ENCODE peak calls at places on chromosomes 5 and 9, in four cellular contexts. One of them, this sample, is unnamed.
A peak's percentile ranks its signal among the peaks of the same experiment; 100 is the strongest.

GRCh38 chr9:116686135-116686534 is 970 bp upstream of the TRIM32 start:
- DNase-seq in K562: no peak
- DNase-seq in HepG2: no peak
- DNase-seq in GM12878: no peak
- DNase-seq in this sample: no peak

GRCh38 chr5:52015760-52016159 is 632.5 kb downstream of the ISL1 start:
- DNase-seq in HepG2: peak; percentile 27
- DNase-seq in GM12878: no peak
- DNase-seq in K562: no peak
- DNase-seq in this sample: no peak

GRCh38 chr9:38358390-38359296 is 33.9 kb upstream of the ALDH1B1 start:
- DNase-seq in K562: no peak
- DNase-seq in GM12878: no peak
- DNase-seq in HepG2: peak; percentile 24
- DNase-seq in this sample: no peak

GRCh38 chr5:113451797-113452196 is 17.0 kb upstream of the TSSK1B start:
- DNase-seq in GM12878: no peak
- DNase-seq in K562: no peak
- DNase-seq in HepG2: no peak
- DNase-seq in this sample: no peak

GRCh38 chr5:6592611-6593010 is 40.2 kb downstream of the NSUN2 start:
- DNase-seq in HepG2: no peak
- DNase-seq in GM12878: no peak
- DNase-seq in K562: no peak
- DNase-seq in this sample: no peak

GRCh38 chr5:160021818-160022446 is 13.0 kb downstream of the TTC1 start:
- DNase-seq in K562: peak; percentile 58
- DNase-seq in GM12878: peak; percentile 28
- DNase-seq in HepG2: peak; percentile 61
- DNase-seq in this sample: peak; percentile 31

GRCh38 chr5:174735498-174736350 is 11.3 kb downstream of the MSX2 start:
- DNase-seq in K562: peak; percentile 17
- DNase-seq in HepG2: peak; percentile 5
- DNase-seq in GM12878: no peak
- DNase-seq in this sample: peak; percentile 45

GRCh38 chr5:159230657-159231056 is 21.3 kb upstream of the RNF145 start:
- DNase-seq in HepG2: no peak
- DNase-seq in GM12878: no peak
- DNase-seq in K562: no peak
- DNase-seq in this sample: no peak

GRCh38 chr9:72042928-72043327 is 17.5 kb downstream of the C9orf57 start:
- DNase-seq in GM12878: no peak
- DNase-seq in K562: no peak
- DNase-seq in HepG2: no peak
- DNase-seq in this sample: no peak

GRCh38 chr9:72044095-72044494 is 16.3 kb downstream of the C9orf57 start:
- DNase-seq in K562: no peak
- DNase-seq in HepG2: no peak
- DNase-seq in GM12878: no peak
- DNase-seq in this sample: no peak

GRCh38 chr9:72046593-72047456 is 13.6 kb downstream of the C9orf57 start:
- DNase-seq in HepG2: no peak
- DNase-seq in GM12878: no peak
- DNase-seq in K562: no peak
- DNase-seq in this sample: no peak

GRCh38 chr9:72052122-72052521 is 8.3 kb downstream of the C9orf57 start:
- DNase-seq in GM12878: no peak
- DNase-seq in HepG2: no peak
- DNase-seq in K562: no peak
- DNase-seq in this sample: no peak

GRCh38 chr9:72048850-72049249 is 11.6 kb downstream of the C9orf57 start:
- DNase-seq in K562: no peak
- DNase-seq in GM12878: no peak
- DNase-seq in HepG2: no peak
- DNase-seq in this sample: no peak
- H3K27ac ChIP-seq in K562: no peak overlapping the region
- H3K27ac ChIP-seq in GM12878: no peak overlapping the region
- H3K27ac ChIP-seq in HepG2: no peak overlapping the region
- H3K27ac ChIP-seq in this sample: no peak overlapping the region

DNA sequence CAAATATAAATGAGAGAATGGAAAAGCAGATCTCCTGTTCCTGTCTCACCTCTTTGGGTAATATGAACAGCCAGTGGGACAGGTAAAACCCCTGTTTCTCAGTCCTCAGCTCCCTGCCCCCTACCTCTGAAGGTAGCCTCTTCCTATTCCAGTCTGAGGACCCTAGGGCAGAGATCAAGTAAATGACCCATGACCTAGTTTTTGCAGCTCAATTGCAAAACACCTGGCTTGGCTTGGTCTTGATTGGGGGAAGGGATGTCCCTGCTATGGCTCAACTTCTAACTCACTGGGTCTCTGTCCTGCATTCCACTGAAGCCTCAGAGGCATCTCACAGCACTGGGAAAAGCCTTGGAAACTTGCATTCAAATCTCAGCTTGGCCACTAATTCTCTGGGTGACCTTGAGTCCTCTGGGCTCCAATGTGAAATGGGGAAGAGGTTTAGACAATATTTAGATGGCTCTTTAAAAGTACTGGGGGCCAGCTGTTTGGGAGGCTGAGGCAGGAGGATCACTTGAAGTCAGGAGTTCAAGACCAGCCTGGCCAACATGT is 1.6 kb upstream of the GALT start:
- DNase-seq in HepG2: peak; percentile 78
- DNase-seq in K562: no peak
- DNase-seq in GM12878: no peak
- DNase-seq in this sample: no peak
- TF ChIP-seq SRF in HepG2: no peak
- TF ChIP-seq SRF in K562: no peak
- TF ChIP-seq SRF in GM12878: no peak
- TF ChIP-seq SRF in this sample: no peak

GRCh38 chr9:93100265-93100636 is 4.2 kb downstream of the CARD19 start:
- DNase-seq in HepG2: no peak
- DNase-seq in GM12878: no peak
- DNase-seq in K562: no peak
- DNase-seq in this sample: no peak
- H3K27ac ChIP-seq in HepG2: no peak overlapping the region
- H3K27ac ChIP-seq in GM12878: no peak overlapping the region
- H3K27ac ChIP-seq in K562: no peak overlapping the region
- H3K27ac ChIP-seq in this sample: no peak overlapping the region

DNA sequence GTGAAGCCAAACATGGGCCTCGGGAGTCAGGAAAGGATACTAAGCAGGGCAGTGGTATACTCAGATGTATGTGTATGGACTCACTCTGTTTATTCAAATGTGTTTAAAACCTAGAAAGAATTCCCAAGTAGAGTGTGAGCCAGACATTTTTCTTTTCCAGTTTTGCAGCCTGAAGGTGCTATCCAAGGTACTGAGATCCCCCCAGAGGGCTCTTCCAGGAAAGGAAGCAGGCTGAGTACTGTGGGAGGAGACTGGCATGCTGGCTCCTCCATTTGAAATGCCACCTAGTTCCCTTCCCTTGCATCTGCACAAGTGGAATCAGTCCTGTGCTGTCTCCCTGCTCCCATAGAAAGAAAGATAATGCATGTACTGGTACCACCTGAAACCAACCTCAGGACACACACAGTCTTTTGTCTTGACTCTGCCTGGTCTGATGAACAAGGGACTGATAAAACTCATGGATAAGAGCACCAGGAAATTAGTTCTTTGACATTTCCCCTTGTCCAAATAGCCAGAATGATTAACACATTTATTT is 85.9 kb downstream of the HRH2 start:
- DNase-seq in GM12878: no peak
- DNase-seq in K562: no peak
- DNase-seq in HepG2: no peak
- DNase-seq in this sample: no peak
- TF ChIP-seq SRF in GM12878: no peak
- TF ChIP-seq SRF in K562: no peak
- TF ChIP-seq SRF in HepG2: no peak
- TF ChIP-seq SRF in this sample: no peak

DNA sequence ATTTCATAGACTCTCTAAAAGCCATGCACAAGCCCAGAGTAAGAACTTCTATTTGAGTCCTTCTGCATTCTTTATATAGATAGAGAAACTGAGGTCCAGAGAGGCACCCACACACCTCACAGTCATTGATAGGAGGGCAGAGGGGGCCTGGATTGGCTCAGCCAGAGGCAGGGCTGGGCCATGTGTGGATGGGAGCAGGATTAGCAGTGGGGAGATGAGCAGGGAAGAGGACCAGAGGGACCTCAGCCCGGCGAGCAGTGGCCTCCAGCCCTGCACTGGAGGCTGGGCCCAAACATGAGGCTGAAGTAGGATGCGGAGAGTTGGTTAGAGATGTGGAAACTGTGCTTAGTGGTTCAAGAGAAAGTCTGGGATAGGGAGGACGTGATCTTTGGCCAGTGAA is 34.0 kb downstream of the PPARGC1B start:
- DNase-seq in K562: no peak
- DNase-seq in GM12878: no peak
- DNase-seq in HepG2: no peak
- DNase-seq in this sample: no peak
- H3K27ac ChIP-seq in K562: no peak overlapping the region
- H3K27ac ChIP-seq in GM12878: no peak overlapping the region
- H3K27ac ChIP-seq in HepG2: no peak overlapping the region
- H3K27ac ChIP-seq in this sample: no peak overlapping the region

GRCh38 chr9:112719292-112719691 is 1.4 kb upstream of the INIP start:
- DNase-seq in HepG2: no peak
- DNase-seq in GM12878: no peak
- DNase-seq in K562: no peak
- DNase-seq in this sample: no peak
- TF ChIP-seq SRF in HepG2: no peak
- TF ChIP-seq SRF in GM12878: no peak
- TF ChIP-seq SRF in K562: no peak
- TF ChIP-seq SRF in this sample: no peak

GRCh38 chr9:3436629-3437028 is 89.2 kb downstream of the RFX3 start:
- DNase-seq in GM12878: no peak
- DNase-seq in K562: no peak
- DNase-seq in HepG2: no peak
- DNase-seq in this sample: no peak

GRCh38 chr9:3437031-3437430 is 88.8 kb downstream of the RFX3 start:
- DNase-seq in HepG2: no peak
- DNase-seq in GM12878: no peak
- DNase-seq in K562: no peak
- DNase-seq in this sample: no peak

GRCh38 chr9:3435732-3436131 is 90.1 kb downstream of the RFX3 start:
- DNase-seq in GM12878: no peak
- DNase-seq in HepG2: no peak
- DNase-seq in K562: no peak
- DNase-seq in this sample: no peak

GRCh38 chr9:3433754-3434153 is 92.0 kb downstream of the RFX3 start:
- DNase-seq in GM12878: no peak
- DNase-seq in K562: no peak
- DNase-seq in HepG2: no peak
- DNase-seq in this sample: no peak

DNA sequence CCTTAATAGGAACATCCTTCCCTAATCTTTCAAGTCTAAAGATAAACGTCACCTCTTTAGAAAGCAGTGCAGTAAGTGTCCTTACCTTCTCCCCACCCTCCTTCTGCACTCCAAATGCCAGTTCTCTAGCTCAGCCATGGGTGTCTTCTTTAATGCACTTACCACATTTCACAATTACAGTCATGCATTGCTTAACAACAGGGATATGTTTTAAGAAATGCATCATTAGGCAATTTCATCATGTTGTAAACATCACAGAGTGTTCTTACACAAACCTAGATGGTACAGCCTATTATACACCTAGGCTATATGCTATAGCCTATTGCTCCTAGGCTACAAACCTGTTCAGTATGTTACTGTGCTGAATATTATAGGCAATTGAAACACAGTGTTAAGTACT is 91.2 kb downstream of the RFX3 start:
- DNase-seq in HepG2: no peak
- DNase-seq in K562: no peak
- DNase-seq in GM12878: no peak
- DNase-seq in this sample: no peak
- H3K27ac ChIP-seq in HepG2: no peak overlapping the region
- H3K27ac ChIP-seq in K562: no peak overlapping the region
- H3K27ac ChIP-seq in GM12878: no peak overlapping the region
- H3K27ac ChIP-seq in this sample: no peak overlapping the region

DNA sequence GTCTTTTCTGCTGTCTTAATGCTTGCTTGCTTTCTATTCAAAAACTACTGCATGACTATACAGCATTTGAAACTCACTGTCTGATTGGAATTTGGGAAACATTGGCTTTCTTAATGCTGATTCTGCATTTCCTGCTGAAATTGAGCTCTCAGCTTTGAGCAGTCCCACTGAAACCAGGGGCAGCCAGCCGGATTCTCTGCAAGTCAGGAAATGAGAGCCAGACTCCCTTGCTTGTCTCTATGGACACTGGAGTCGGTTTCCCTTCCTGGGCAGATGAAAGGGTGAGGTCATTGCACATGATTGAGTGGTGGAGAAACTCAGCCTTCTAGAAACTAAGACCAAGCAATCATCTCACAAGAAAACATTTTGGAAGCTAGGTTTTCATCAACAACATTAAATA is 119.7 kb upstream of the SPATA31C2 start:
- DNase-seq in HepG2: no peak
- DNase-seq in GM12878: no peak
- DNase-seq in K562: no peak
- DNase-seq in this sample: no peak
- TF ChIP-seq SRF in HepG2: no peak
- TF ChIP-seq SRF in GM12878: no peak
- TF ChIP-seq SRF in K562: no peak
- TF ChIP-seq SRF in this sample: no peak

GRCh38 chr5:181239062-181239663 is 4.5 kb downstream of the RACK1 start:
- DNase-seq in GM12878: no peak
- DNase-seq in K562: no peak
- DNase-seq in HepG2: no peak
- DNase-seq in this sample: no peak
- H3K27ac ChIP-seq in GM12878: no peak overlapping the region
- H3K27ac ChIP-seq in K562: peak overlapping the region; percentile 41
- H3K27ac ChIP-seq in HepG2: no peak overlapping the region
- H3K27ac ChIP-seq in this sample: peak overlapping the region; percentile 9

DNA sequence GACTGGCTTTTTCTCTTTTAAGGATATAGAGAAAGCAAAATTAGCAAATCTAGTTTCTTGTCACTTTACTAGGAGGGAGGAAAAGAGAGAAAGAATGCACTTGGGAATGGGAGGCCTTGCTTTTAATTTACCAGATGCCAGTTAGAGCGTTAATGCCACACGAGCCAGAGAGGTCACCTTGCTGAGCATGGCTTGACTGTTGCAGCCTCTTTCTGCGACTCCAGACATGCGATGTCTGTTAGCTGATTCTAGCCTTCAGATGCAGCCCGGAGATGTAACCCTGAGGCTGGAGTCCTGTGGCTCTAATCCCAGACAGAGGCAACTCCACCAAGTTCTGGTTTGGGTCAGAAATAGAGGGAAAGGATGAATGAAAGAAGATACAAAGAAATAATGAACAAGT is 152.5 kb downstream of the TRIO start:
- DNase-seq in K562: no peak
- DNase-seq in HepG2: no peak
- DNase-seq in GM12878: no peak
- DNase-seq in this sample: no peak
- TF ChIP-seq SRF in K562: no peak
- TF ChIP-seq SRF in HepG2: no peak
- TF ChIP-seq SRF in GM12878: no peak
- TF ChIP-seq SRF in this sample: no peak